ENCODE peak calls at places on chromosomes 16 and 17, in ten cellular contexts. N is breast epithelium; X is Panc1; W is upper lobe of right lung; L is BJ; B is AG04450; E is naive thymus-derived CD4-positive, alpha-beta T cell; Y is lower leg skin; I is skeletal muscle cell; O is keratinocyte. S is an unnamed sample.

GRCh38 chr17:81241648-81242420 is 2.7 kb downstream of the NDUFAF8 start:
- DNase-seq in N (peak), X (no peak), W (no peak), L (no peak), B (no peak), E (peak), Y (no peak), I (no peak), O (no peak), S (no peak)

GRCh38 chr17:16243811-16244567 is 27.0 kb downstream of the PIGL start:
- DNase-seq in N (no peak), X (no peak), W (no peak), L (no peak), B (no peak), E (no peak), Y (no peak), I (no peak), O (no peak), S (no peak)

GRCh38 chr17:38465420-38466345 is 37.4 kb downstream of the ARHGAP23 start:
- DNase-seq in N (peak), X (no peak), W (no peak), L (peak), B (no peak), E (no peak), Y (no peak), I (no peak), O (no peak), S (no peak)

GRCh38 chr17:28047806-28048205 is 5.3 kb downstream of the NLK start:
- DNase-seq in N (no peak), X (no peak), W (no peak), L (no peak), B (no peak), E (no peak), Y (no peak), I (no peak), O (no peak), S (no peak)

GRCh38 chr16:10736926-10737625 is 6.6 kb upstream of the NUBP1 start:
- DNase-seq in N (peak), X (peak), W (no peak), L (no peak), B (peak), E (peak), Y (peak), I (no peak), O (no peak), S (no peak)

GRCh38 chr16:8070501-8070900 is 519.8 kb downstream of the TMEM114 start:
- DNase-seq in N (no peak), X (no peak), W (no peak), L (no peak), B (no peak), E (no peak), Y (no peak), I (no peak), O (no peak), S (no peak)

GRCh38 chr17:35169964-35170363 is 22.3 kb downstream of the UNC45B start:
- DNase-seq in N (no peak), X (no peak), W (no peak), L (no peak), B (no peak), E (no peak), Y (no peak), I (no peak), O (no peak), S (no peak)

GRCh38 chr16:81510016-81510415 is 65.4 kb downstream of the CMIP start:
- DNase-seq in N (no peak), X (no peak), W (no peak), L (no peak), B (no peak), E (no peak), Y (no peak), I (no peak), O (no peak), S (no peak)

GRCh38 chr17:17538417-17539391 is 42.5 kb upstream of the RASD1 start:
- DNase-seq in N (no peak), X (peak), W (no peak), L (no peak), B (no peak), E (no peak), Y (no peak), I (no peak), O (no peak), S (no peak)

GRCh38 chr17:28317099-28317964 is 1.7 kb upstream of the TMEM97 start:
- DNase-seq in N (no peak), X (no peak), W (no peak), L (no peak), B (no peak), E (no peak), Y (no peak), I (no peak), O (no peak), S (no peak)

GRCh38 chr17:64148699-64149098 is 18.8 kb upstream of the ERN1 start:
- DNase-seq in N (no peak), X (no peak), W (no peak), L (no peak), B (no peak), E (peak), Y (no peak), I (no peak), O (no peak), S (no peak)

GRCh38 chr16:69514366-69514765 is 51.4 kb upstream of the NFAT5 start:
- DNase-seq in N (no peak), X (no peak), W (no peak), L (no peak), B (no peak), E (no peak), Y (no peak), I (no peak), O (no peak), S (no peak)

GRCh38 chr17:63476494-63476856 is 386 bp upstream of the ACE start:
- DNase-seq in N (no peak), X (no peak), W (no peak), L (no peak), B (no peak), E (peak), Y (no peak), I (no peak), O (no peak), S (no peak)

GRCh38 chr17:65195716-65196115 is 58.5 kb downstream of the RGS9 start:
- DNase-seq in N (no peak), X (no peak), W (no peak), L (no peak), B (no peak), E (no peak), Y (no peak), I (no peak), O (no peak), S (no peak)

GRCh38 chr16:57996406-57997175 is 3.9 kb downstream of the ZNF319 start:
- DNase-seq in N (no peak), X (no peak), W (peak), L (no peak), B (no peak), E (no peak), Y (no peak), I (no peak), O (no peak), S (no peak)

GRCh38 chr17:79023886-79024771 is at the start of gene C1QTNF1:
- DNase-seq in N (no peak), X (no peak), W (peak), L (no peak), B (no peak), E (peak), Y (no peak), I (no peak), O (no peak), S (no peak)

GRCh38 chr16:30121741-30122620 is 1.0 kb downstream of the MAPK3 start:
- DNase-seq in N (no peak), X (no peak), W (peak), L (no peak), B (no peak), E (no peak), Y (peak), I (no peak), O (no peak), S (no peak)

GRCh38 chr16:29975811-29976511 is 2.3 kb downstream of the TAOK2 start:
- DNase-seq in N (no peak), X (no peak), W (no peak), L (no peak), B (no peak), E (no peak), Y (no peak), I (no peak), O (no peak), S (no peak)

GRCh38 chr17:57708401-57708800 is 36.7 kb downstream of the CCDC182 start:
- DNase-seq in N (no peak), X (no peak), W (no peak), L (no peak), B (no peak), E (peak), Y (no peak), I (peak), O (no peak), S (no peak)

GRCh38 chr17:81261582-81262336 is 22.6 kb downstream of the NDUFAF8 start:
- DNase-seq in N (no peak), X (no peak), W (no peak), L (no peak), B (no peak), E (no peak), Y (no peak), I (no peak), O (no peak), S (no peak)

GRCh38 chr17:39132192-39132600 is 19.2 kb downstream of the PLXDC1 start:
- DNase-seq in N (no peak), X (no peak), W (no peak), L (no peak), B (peak), E (no peak), Y (no peak), I (peak), O (no peak), S (no peak)

GRCh38 chr17:29100296-29100695 is 57.4 kb downstream of the PIPOX start:
- DNase-seq in N (no peak), X (no peak), W (no peak), L (no peak), B (no peak), E (no peak), Y (no peak), I (no peak), O (no peak), S (no peak)

GRCh38 chr17:1134634-1135324 is 45.0 kb downstream of the ABR start:
- DNase-seq in N (no peak), X (no peak), W (no peak), L (no peak), B (no peak), E (no peak), Y (no peak), I (no peak), O (no peak), S (no peak)

GRCh38 chr17:41308251-41308917 is 725 bp downstream of the KRTAP16-1 start:
- DNase-seq in N (peak), X (no peak), W (peak), L (no peak), B (no peak), E (no peak), Y (no peak), I (no peak), O (no peak), S (no peak)

GRCh38 chr17:81733507-81734404 is 21.7 kb downstream of the SLC25A10 start:
- DNase-seq in N (peak), X (no peak), W (peak), L (no peak), B (no peak), E (peak), Y (peak), I (no peak), O (no peak), S (no peak)

GRCh38 chr16:66948034-66948821 is 12.8 kb upstream of the CES3 start:
- DNase-seq in N (no peak), X (no peak), W (no peak), L (no peak), B (no peak), E (no peak), Y (no peak), I (no peak), O (no peak), S (no peak)

GRCh38 chr17:57869599-57870282 is 19.9 kb upstream of the MRPS23 start:
- DNase-seq in N (no peak), X (no peak), W (no peak), L (peak), B (peak), E (no peak), Y (no peak), I (peak), O (no peak), S (no peak)

GRCh38 chr16:66427871-66428681 is 981 bp downstream of the BEAN1 start:
- DNase-seq in N (no peak), X (no peak), W (no peak), L (no peak), B (no peak), E (no peak), Y (no peak), I (no peak), O (no peak), S (no peak)

GRCh38 chr16:74462361-74462760 is 41.1 kb upstream of the CLEC18B start:
- DNase-seq in N (no peak), X (no peak), W (no peak), L (no peak), B (no peak), E (no peak), Y (no peak), I (no peak), O (peak), S (no peak)

GRCh38 chr16:22322741-22323140 is 25.5 kb downstream of the POLR3E start:
- DNase-seq in N (no peak), X (no peak), W (peak), L (no peak), B (no peak), E (no peak), Y (no peak), I (no peak), O (no peak), S (no peak)

GRCh38 chr16:60945225-60945624 is 1091.0 kb downstream of the CDH8 start:
- DNase-seq in N (no peak), X (no peak), W (no peak), L (no peak), B (no peak), E (no peak), Y (no peak), I (no peak), O (no peak), S (no peak)

GRCh38 chr17:9386401-9386800 is 189.2 kb downstream of the STX8 start:
- DNase-seq in N (no peak), X (no peak), W (no peak), L (no peak), B (no peak), E (no peak), Y (no peak), I (no peak), O (no peak), S (peak)

GRCh38 chr17:19271751-19272357 is 34.7 kb downstream of the EPN2 start:
- DNase-seq in N (no peak), X (no peak), W (no peak), L (no peak), B (no peak), E (no peak), Y (no peak), I (no peak), O (no peak), S (no peak)

GRCh38 chr17:250487-251300 is 69.2 kb upstream of the DOC2B start:
- DNase-seq in N (no peak), X (no peak), W (peak), L (no peak), B (no peak), E (peak), Y (no peak), I (no peak), O (no peak), S (no peak)

GRCh38 chr16:20866792-20867191 is 33.4 kb downstream of the DCUN1D3 start:
- DNase-seq in N (no peak), X (no peak), W (no peak), L (no peak), B (no peak), E (no peak), Y (no peak), I (no peak), O (no peak), S (no peak)

GRCh38 chr17:66341462-66341861 is 39.0 kb downstream of the PRKCA start:
- DNase-seq in N (no peak), X (no peak), W (no peak), L (no peak), B (no peak), E (no peak), Y (no peak), I (no peak), O (no peak), S (no peak)

GRCh38 chr17:77327181-77327565 is 186.4 kb downstream of the SEC14L1 start:
- DNase-seq in N (peak), X (no peak), W (peak), L (no peak), B (no peak), E (no peak), Y (peak), I (no peak), O (no peak), S (no peak)

GRCh38 chr17:67456103-67456502 is 79.0 kb downstream of the PITPNC1 start:
- DNase-seq in N (no peak), X (no peak), W (no peak), L (no peak), B (no peak), E (no peak), Y (no peak), I (no peak), O (no peak), S (no peak)
- H3K4me3 ChIP-seq in N (no peak), X (no peak), W (no peak), L (no peak), B (no peak), E (no peak), Y (no peak), I (no peak), O (no peak), S (no peak)

GRCh38 chr16:51113254-51114125 is 37.6 kb downstream of the SALL1 start:
- DNase-seq in N (no peak), X (no peak), W (no peak), L (no peak), B (no peak), E (no peak), Y (no peak), I (no peak), O (no peak), S (no peak)
- H3K4me3 ChIP-seq in N (peak), X (no peak), W (no peak), L (no peak), B (no peak), E (no peak), Y (no peak), I (no peak), O (no peak), S (peak)

DNA sequence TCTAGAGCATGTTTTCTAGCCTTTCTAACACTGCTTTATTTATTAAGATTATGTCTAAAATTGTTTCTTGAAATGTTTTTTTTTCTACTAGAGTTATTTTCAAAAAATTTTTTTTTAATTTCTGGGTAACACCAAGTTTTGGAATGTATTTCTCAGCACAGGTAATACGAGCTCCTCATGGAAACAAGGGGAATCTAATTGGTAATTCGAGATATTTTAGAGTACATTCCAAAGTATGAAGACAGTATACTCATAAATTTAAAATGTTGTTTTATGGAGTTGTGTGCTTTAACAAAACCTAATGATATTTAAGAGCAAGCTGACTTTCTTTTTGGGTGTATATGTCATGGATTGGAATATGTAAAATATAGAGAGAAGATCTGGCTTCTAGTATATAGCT is 42.4 kb downstream of the OMG start:
- DNase-seq in N (no peak), X (no peak), W (no peak), L (no peak), B (no peak), E (no peak), Y (no peak), I (no peak), O (no peak), S (no peak)
- H3K4me3 ChIP-seq in N (no peak), X (no peak), W (no peak), L (no peak), B (no peak), E (no peak), Y (no peak), I (no peak), O (no peak), S (no peak)

GRCh38 chr17:45374501-45374900 is 57.7 kb upstream of the MAP3K14 start:
- DNase-seq in N (no peak), X (no peak), W (no peak), L (no peak), B (no peak), E (no peak), Y (no peak), I (no peak), O (no peak), S (no peak)

GRCh38 chr17:45368661-45369060 is 51.8 kb upstream of the MAP3K14 start:
- DNase-seq in N (no peak), X (no peak), W (no peak), L (peak), B (peak), E (no peak), Y (no peak), I (peak), O (no peak), S (no peak)

GRCh38 chr17:45370949-45371413 is 54.2 kb upstream of the MAP3K14 start:
- DNase-seq in N (no peak), X (no peak), W (peak), L (no peak), B (no peak), E (no peak), Y (no peak), I (no peak), O (no peak), S (no peak)

GRCh38 chr17:45372325-45372869 is 55.6 kb upstream of the MAP3K14 start:
- DNase-seq in N (no peak), X (no peak), W (peak), L (no peak), B (no peak), E (no peak), Y (no peak), I (no peak), O (no peak), S (no peak)

GRCh38 chr17:45371414-45372324 is 54.8 kb upstream of the MAP3K14 start:
- DNase-seq in N (peak), X (peak), W (peak), L (peak), B (peak), E (peak), Y (peak), I (peak), O (peak), S (peak)
- H3K4me3 ChIP-seq in N (peak), X (no peak), W (peak), L (no peak), B (peak), E (no peak), Y (no peak), I (no peak), O (peak), S (peak)

GRCh38 chr17:48819466-48819865 is 2.4 kb upstream of the TTLL6 start:
- DNase-seq in N (no peak), X (no peak), W (no peak), L (no peak), B (no peak), E (no peak), Y (no peak), I (no peak), O (no peak), S (no peak)

GRCh38 chr17:48816774-48817590 is at the start of gene TTLL6:
- DNase-seq in N (peak), X (no peak), W (peak), L (no peak), B (peak), E (peak), Y (peak), I (no peak), O (no peak), S (no peak)

GRCh38 chr17:48814504-48814903 is 2.5 kb downstream of the TTLL6 start:
- DNase-seq in N (no peak), X (no peak), W (peak), L (no peak), B (no peak), E (peak), Y (no peak), I (no peak), O (no peak), S (no peak)

GRCh38 chr17:48818361-48818841 is 1.4 kb upstream of the TTLL6 start:
- DNase-seq in N (no peak), X (no peak), W (no peak), L (no peak), B (no peak), E (no peak), Y (no peak), I (no peak), O (no peak), S (no peak)

GRCh38 chr17:48816438-48816773 is 623 bp downstream of the TTLL6 start:
- DNase-seq in N (no peak), X (no peak), W (no peak), L (no peak), B (no peak), E (no peak), Y (no peak), I (no peak), O (no peak), S (no peak)
- H3K4me3 ChIP-seq in N (peak), X (peak), W (peak), L (no peak), B (no peak), E (peak), Y (no peak), I (peak), O (no peak), S (peak)